ENCODE peak calls at places on chromosomes 4 and X, in five cellular contexts. W is cardiac muscle cell, M is Peyer's patch, D is HCT116, Z is body of pancreas. H is an unnamed sample.

GRCh38 chr4:46946914-46947313 is 37.9 kb upstream of the COX7B2 start:
- DNase-seq in D (no peak), M (no peak), W (no peak), Z (no peak), H (no peak)

GRCh38 chrX:9995855-9996339 is 28.7 kb downstream of the CLDN34 start:
- DNase-seq in Z (peak; percentile 84), W (peak; percentile 77), M (peak; percentile 92), D (peak; percentile 55), H (peak; percentile 57)

GRCh38 chr4:15198070-15198727 is 195.9 kb downstream of the CPEB2 start:
- DNase-seq in D (no peak), W (peak; percentile 64), Z (no peak), M (no peak), H (no peak)

GRCh38 chr4:72631296-72631695 is 62.3 kb upstream of the ADAMTS3 start:
- DNase-seq in M (no peak), Z (no peak), D (no peak), W (no peak), H (no peak)

GRCh38 chr4:7383251-7383650 is 51.5 kb downstream of the PSAPL1 start:
- DNase-seq in D (no peak), Z (no peak), M (peak; percentile 11), W (no peak), H (no peak)

GRCh38 chr4:26213317-26213716 is 107.5 kb upstream of the RBPJ start:
- DNase-seq in Z (no peak), W (no peak), D (no peak), M (no peak), H (no peak)

GRCh38 chr4:27003602-27004238 is 143.1 kb downstream of the STIM2 start:
- DNase-seq in M (no peak), W (no peak), D (no peak), Z (no peak), H (no peak)

GRCh38 chrX:12210196-12210815 is 72.0 kb downstream of the FRMPD4 start:
- DNase-seq in Z (peak; percentile 5), M (no peak), W (no peak), D (no peak), H (no peak)

GRCh38 chr4:159175165-159175988 is 72.5 kb downstream of the RAPGEF2 start:
- DNase-seq in W (peak; percentile 85), Z (peak; percentile 68), M (peak; percentile 75), D (peak; percentile 80), H (peak; percentile 42)

GRCh38 chr4:8355864-8356565 is 84.5 kb downstream of the ACOX3 start:
- DNase-seq in W (no peak), D (no peak), M (peak; percentile 19), Z (no peak), H (no peak)

GRCh38 chr4:154528866-154529265 is 21.3 kb downstream of the PLRG1 start:
- DNase-seq in Z (no peak), D (no peak), W (no peak), M (no peak), H (no peak)

DNA sequence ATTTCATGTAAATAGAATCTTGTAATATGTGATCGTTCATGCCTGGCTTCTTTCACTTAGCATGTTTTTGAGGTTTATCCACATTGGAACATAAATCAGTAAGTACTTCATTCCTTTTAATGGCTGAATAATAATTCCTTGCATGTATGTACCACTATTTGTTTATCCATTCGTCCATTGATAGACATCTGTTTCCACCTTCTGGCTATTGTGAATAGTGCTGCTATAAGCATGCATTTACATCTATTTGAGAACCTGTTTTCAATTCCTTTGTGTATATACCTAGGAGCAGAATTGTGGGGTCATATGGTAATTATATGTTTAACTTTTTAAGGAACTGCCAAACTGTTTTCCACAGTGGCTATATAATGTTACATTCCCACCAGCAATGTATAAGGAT is 356.7 kb upstream of the DIPK2B start:
- DNase-seq in M (no peak), W (no peak), Z (no peak), D (no peak), H (no peak)
- TF ChIP-seq CTCF in M (no peak), W (peak; percentile 7), Z (no peak), D (no peak), H (no peak)

GRCh38 chr4:93825551-93826216 is 2.9 kb upstream of the ATOH1 start:
- DNase-seq in D (no peak), M (no peak), W (no peak), Z (no peak), H (no peak)
- H3K27me3 ChIP-seq in D (peaks cover 21% of the 10 kb centered on the region), M (peaks cover 34% of the 10 kb centered on the region), W (peaks cover 100% of the 10 kb centered on the region), Z (no peaks in the 10 kb centered on the region), H (peaks cover 50% of the 10 kb centered on the region)

GRCh38 chr4:107665001-107665400 is 55.0 kb downstream of the PAPSS1 start:
- DNase-seq in Z (no peak), W (no peak), D (no peak), M (no peak), H (no peak)
- H3K27ac ChIP-seq in Z (no peak overlapping the region), W (no peak overlapping the region), D (no peak overlapping the region), M (no peak overlapping the region), H (no peak overlapping the region)

DNA sequence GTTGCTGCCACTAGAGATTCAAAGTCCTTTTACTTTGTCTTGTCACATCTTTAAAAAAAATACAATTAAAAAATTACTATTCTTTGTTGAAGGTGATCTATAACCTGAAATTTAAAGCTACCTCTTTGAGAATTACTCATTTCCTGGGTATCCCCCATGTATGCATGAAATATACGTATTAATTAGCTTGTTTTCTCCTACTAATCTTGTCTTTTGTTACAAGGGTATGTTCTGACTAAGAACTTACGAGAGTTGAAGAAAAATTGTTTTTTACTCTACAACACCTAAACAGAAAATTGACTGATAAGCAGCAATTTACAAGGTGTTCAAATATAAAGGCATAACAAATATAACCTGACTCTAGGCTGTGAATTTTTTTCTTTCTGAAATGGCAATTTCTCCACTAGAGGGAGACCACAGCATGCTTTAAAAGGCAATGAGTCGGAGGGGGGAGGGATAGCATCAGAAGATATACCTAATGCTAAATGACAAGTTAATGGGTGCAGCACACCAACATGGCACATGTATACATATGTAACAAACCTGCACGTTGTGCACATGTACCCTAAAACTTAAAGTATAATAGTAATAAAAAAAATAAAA is 249.6 kb downstream of the OPHN1 start:
- DNase-seq in W (peak; percentile 32), D (no peak), Z (no peak), M (no peak), H (no peak)
- TF ChIP-seq CTCF in W (peak; percentile 47), D (peak; percentile 45), Z (no peak), M (no peak), H (no peak)

GRCh38 chrX:50098749-50099148 is 102.1 kb downstream of the AKAP4 start:
- DNase-seq in D (no peak), M (no peak), Z (no peak), W (no peak), H (no peak)

GRCh38 chrX:50100188-50100587 is 100.6 kb downstream of the AKAP4 start:
- DNase-seq in D (no peak), W (peak; percentile 33), M (no peak), Z (no peak), H (no peak)

GRCh38 chrX:50097121-50097520 is 103.7 kb downstream of the AKAP4 start:
- DNase-seq in M (no peak), Z (no peak), W (no peak), D (no peak), H (no peak)

GRCh38 chrX:50093627-50094026 is 107.2 kb downstream of the AKAP4 start:
- DNase-seq in W (no peak), Z (peak; percentile 3), M (no peak), D (no peak), H (no peak)

DNA sequence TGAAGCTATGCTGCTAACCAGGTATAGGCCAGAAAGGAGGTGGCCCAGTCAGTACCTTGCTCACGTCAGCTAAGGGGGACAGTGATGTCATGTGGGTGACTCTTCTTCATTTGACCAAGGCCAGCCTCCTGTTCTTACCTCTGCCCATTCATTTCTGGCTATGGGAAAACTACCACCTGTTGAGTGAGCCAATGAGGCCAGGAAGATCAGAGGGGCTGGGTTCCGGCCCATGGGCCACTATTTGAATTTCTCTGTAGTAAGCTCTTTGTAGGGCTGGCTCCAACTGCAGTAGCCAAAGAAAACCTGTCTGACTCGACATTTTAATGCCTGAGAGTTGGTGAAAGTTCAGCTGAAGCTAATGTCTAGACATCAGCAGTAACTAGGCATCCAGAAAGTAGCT is 102.6 kb downstream of the AKAP4 start:
- DNase-seq in D (no peak), Z (peak; percentile 40), M (no peak), W (no peak), H (no peak)
- H3K27me3 ChIP-seq in D (no peaks in the 10 kb centered on the region), Z (no peaks in the 10 kb centered on the region), M (no peaks in the 10 kb centered on the region), W (no peaks in the 10 kb centered on the region), H (no peaks in the 10 kb centered on the region)

GRCh38 chrX:39810901-39811300 is 286.9 kb downstream of the BCOR start:
- DNase-seq in D (no peak), W (no peak), Z (no peak), M (no peak), H (no peak)

GRCh38 chrX:39809326-39809725 is 288.4 kb downstream of the BCOR start:
- DNase-seq in W (no peak), Z (no peak), D (no peak), M (no peak), H (no peak)

GRCh38 chrX:39805825-39806224 is 291.9 kb downstream of the BCOR start:
- DNase-seq in W (no peak), M (no peak), D (no peak), Z (no peak), H (no peak)

GRCh38 chrX:39811391-39811790 is 286.4 kb downstream of the BCOR start:
- DNase-seq in W (no peak), M (no peak), Z (peak; percentile 65), D (no peak), H (no peak)

GRCh38 chrX:39808471-39808917 is 289.3 kb downstream of the BCOR start:
- DNase-seq in Z (peak; percentile 10), W (no peak), M (no peak), D (no peak), H (no peak)
- H3K27ac ChIP-seq in Z (peak overlapping the region; percentile 21), W (peak overlapping the region; percentile 40), M (no peak overlapping the region), D (no peak overlapping the region), H (no peak overlapping the region)

GRCh38 chrX:46327229-46328081 is 217.8 kb downstream of the ZNF674 start:
- DNase-seq in D (peak; percentile 76), Z (peak; percentile 61), W (peak; percentile 68), M (peak; percentile 52), H (no peak)
- TF ChIP-seq CTCF in D (no peak), Z (no peak), W (no peak), M (no peak), H (no peak)

GRCh38 chr4:74934016-74934821 is 1.3 kb downstream of the PARM1 start:
- DNase-seq in W (peak; percentile 61), M (peak; percentile 53), D (no peak), Z (peak; percentile 74), H (no peak)
- H3K27me3 ChIP-seq in W (peaks cover 28% of the 10 kb centered on the region), M (no peaks in the 10 kb centered on the region), D (no peaks in the 10 kb centered on the region), Z (no peaks in the 10 kb centered on the region), H (peaks cover 57% of the 10 kb centered on the region)

H was measured in CD4-positive, alpha-beta T cell.